ENCODE peak calls at places on chromosomes 6 and 20, in nine cellular contexts. One of them, this sample, is unnamed.
A peak's percentile ranks its signal among the peaks of the same experiment; 100 is the strongest.

GRCh38 chr6:44454198-44454597 is 66.7 kb downstream of the CDC5L start:
- DNase-seq in left ventricle myocardium inferior: no peak
- DNase-seq in DMS53: no peak
- DNase-seq in LoVo: no peak
- DNase-seq in pulmonary artery endothelial cell: no peak
- DNase-seq in NCI-H1694 treated with DMSO at 0.1 percent for 48 hours: no peak
- DNase-seq in left colon: no peak
- DNase-seq in stimulated activated CD4-positive, alpha-beta T cell treated with anti-CD3 and anti-CD28 coated beads, Interleukin-4, amount 100 ng/mL, for 24 hours: no peak
- DNase-seq in posterior cingulate gyrus: no peak
- DNase-seq in this sample: no peak

GRCh38 chr20:2402271-2402980 is 21.7 kb downstream of the TGM6 start:
- DNase-seq in left ventricle myocardium inferior: no peak
- DNase-seq in DMS53: peak; percentile 49
- DNase-seq in LoVo: peak; percentile 6
- DNase-seq in pulmonary artery endothelial cell: peak; percentile 24
- DNase-seq in NCI-H1694 treated with DMSO at 0.1 percent for 48 hours: no peak
- DNase-seq in left colon: no peak
- DNase-seq in stimulated activated CD4-positive, alpha-beta T cell treated with anti-CD3 and anti-CD28 coated beads, Interleukin-4, amount 100 ng/mL, for 24 hours: no peak
- DNase-seq in posterior cingulate gyrus: no peak
- DNase-seq in this sample: no peak

GRCh38 chr6:166958926-166959861 is 2.8 kb upstream of the RNASET2 start:
- DNase-seq in left ventricle myocardium inferior: no peak
- DNase-seq in DMS53: peak; percentile 7
- DNase-seq in LoVo: no peak
- DNase-seq in pulmonary artery endothelial cell: no peak
- DNase-seq in NCI-H1694 treated with DMSO at 0.1 percent for 48 hours: no peak
- DNase-seq in left colon: peak; percentile 58
- DNase-seq in stimulated activated CD4-positive, alpha-beta T cell treated with anti-CD3 and anti-CD28 coated beads, Interleukin-4, amount 100 ng/mL, for 24 hours: peak; percentile 54
- DNase-seq in posterior cingulate gyrus: no peak
- DNase-seq in this sample: peak; percentile 34

GRCh38 chr6:24323632-24324337 is 34.1 kb downstream of the DCDC2 start:
- DNase-seq in left ventricle myocardium inferior: no peak
- DNase-seq in DMS53: no peak
- DNase-seq in LoVo: no peak
- DNase-seq in pulmonary artery endothelial cell: no peak
- DNase-seq in NCI-H1694 treated with DMSO at 0.1 percent for 48 hours: no peak
- DNase-seq in left colon: no peak
- DNase-seq in stimulated activated CD4-positive, alpha-beta T cell treated with anti-CD3 and anti-CD28 coated beads, Interleukin-4, amount 100 ng/mL, for 24 hours: no peak
- DNase-seq in posterior cingulate gyrus: no peak
- DNase-seq in this sample: no peak

GRCh38 chr20:57106030-57106682 is 160.3 kb downstream of the BMP7 start:
- DNase-seq in left ventricle myocardium inferior: no peak
- DNase-seq in DMS53: no peak
- DNase-seq in LoVo: no peak
- DNase-seq in pulmonary artery endothelial cell: no peak
- DNase-seq in NCI-H1694 treated with DMSO at 0.1 percent for 48 hours: no peak
- DNase-seq in left colon: no peak
- DNase-seq in stimulated activated CD4-positive, alpha-beta T cell treated with anti-CD3 and anti-CD28 coated beads, Interleukin-4, amount 100 ng/mL, for 24 hours: no peak
- DNase-seq in posterior cingulate gyrus: no peak
- DNase-seq in this sample: no peak

GRCh38 chr20:17871861-17872260 is 96.7 kb downstream of the SNX5 start:
- DNase-seq in left ventricle myocardium inferior: no peak
- DNase-seq in DMS53: no peak
- DNase-seq in LoVo: no peak
- DNase-seq in pulmonary artery endothelial cell: no peak
- DNase-seq in NCI-H1694 treated with DMSO at 0.1 percent for 48 hours: no peak
- DNase-seq in left colon: no peak
- DNase-seq in stimulated activated CD4-positive, alpha-beta T cell treated with anti-CD3 and anti-CD28 coated beads, Interleukin-4, amount 100 ng/mL, for 24 hours: no peak
- DNase-seq in posterior cingulate gyrus: no peak
- DNase-seq in this sample: no peak

GRCh38 chr20:47719211-47719610 is 66.1 kb downstream of the SULF2 start:
- DNase-seq in left ventricle myocardium inferior: no peak
- DNase-seq in DMS53: no peak
- DNase-seq in LoVo: no peak
- DNase-seq in pulmonary artery endothelial cell: no peak
- DNase-seq in NCI-H1694 treated with DMSO at 0.1 percent for 48 hours: no peak
- DNase-seq in left colon: no peak
- DNase-seq in stimulated activated CD4-positive, alpha-beta T cell treated with anti-CD3 and anti-CD28 coated beads, Interleukin-4, amount 100 ng/mL, for 24 hours: no peak
- DNase-seq in posterior cingulate gyrus: no peak
- DNase-seq in this sample: no peak

GRCh38 chr20:22684072-22684762 is 99.8 kb upstream of the FOXA2 start:
- DNase-seq in left ventricle myocardium inferior: peak; percentile 48
- DNase-seq in DMS53: peak; percentile 85
- DNase-seq in LoVo: peak; percentile 69
- DNase-seq in pulmonary artery endothelial cell: peak; percentile 27
- DNase-seq in NCI-H1694 treated with DMSO at 0.1 percent for 48 hours: no peak
- DNase-seq in left colon: peak; percentile 41
- DNase-seq in stimulated activated CD4-positive, alpha-beta T cell treated with anti-CD3 and anti-CD28 coated beads, Interleukin-4, amount 100 ng/mL, for 24 hours: peak; percentile 8
- DNase-seq in posterior cingulate gyrus: peak; percentile 90
- DNase-seq in this sample: peak; percentile 67

GRCh38 chr6:996271-996852 is 303.4 kb upstream of the EXOC2 start:
- DNase-seq in left ventricle myocardium inferior: no peak
- DNase-seq in DMS53: no peak
- DNase-seq in LoVo: no peak
- DNase-seq in pulmonary artery endothelial cell: no peak
- DNase-seq in NCI-H1694 treated with DMSO at 0.1 percent for 48 hours: no peak
- DNase-seq in left colon: no peak
- DNase-seq in stimulated activated CD4-positive, alpha-beta T cell treated with anti-CD3 and anti-CD28 coated beads, Interleukin-4, amount 100 ng/mL, for 24 hours: no peak
- DNase-seq in posterior cingulate gyrus: no peak
- DNase-seq in this sample: no peak

GRCh38 chr6:51432481-51432880 is 613.8 kb downstream of the TFAP2B start:
- DNase-seq in left ventricle myocardium inferior: no peak
- DNase-seq in DMS53: no peak
- DNase-seq in LoVo: no peak
- DNase-seq in pulmonary artery endothelial cell: no peak
- DNase-seq in NCI-H1694 treated with DMSO at 0.1 percent for 48 hours: no peak
- DNase-seq in left colon: no peak
- DNase-seq in stimulated activated CD4-positive, alpha-beta T cell treated with anti-CD3 and anti-CD28 coated beads, Interleukin-4, amount 100 ng/mL, for 24 hours: no peak
- DNase-seq in posterior cingulate gyrus: no peak
- DNase-seq in this sample: no peak

GRCh38 chr6:136323431-136324112 is 33.9 kb upstream of the BCLAF1 start:
- DNase-seq in left ventricle myocardium inferior: no peak
- DNase-seq in DMS53: no peak
- DNase-seq in LoVo: no peak
- DNase-seq in pulmonary artery endothelial cell: no peak
- DNase-seq in NCI-H1694 treated with DMSO at 0.1 percent for 48 hours: no peak
- DNase-seq in left colon: no peak
- DNase-seq in stimulated activated CD4-positive, alpha-beta T cell treated with anti-CD3 and anti-CD28 coated beads, Interleukin-4, amount 100 ng/mL, for 24 hours: no peak
- DNase-seq in posterior cingulate gyrus: no peak
- DNase-seq in this sample: no peak

GRCh38 chr6:3610206-3610605 is 141.3 kb downstream of the PXDC1 start:
- DNase-seq in left ventricle myocardium inferior: no peak
- DNase-seq in DMS53: peak; percentile 23
- DNase-seq in LoVo: no peak
- DNase-seq in pulmonary artery endothelial cell: no peak
- DNase-seq in NCI-H1694 treated with DMSO at 0.1 percent for 48 hours: no peak
- DNase-seq in left colon: no peak
- DNase-seq in stimulated activated CD4-positive, alpha-beta T cell treated with anti-CD3 and anti-CD28 coated beads, Interleukin-4, amount 100 ng/mL, for 24 hours: no peak
- DNase-seq in posterior cingulate gyrus: no peak
- DNase-seq in this sample: no peak

GRCh38 chr6:105015482-105015881 is 58.6 kb downstream of the LIN28B start:
- DNase-seq in left ventricle myocardium inferior: no peak
- DNase-seq in DMS53: peak; percentile 3
- DNase-seq in LoVo: no peak
- DNase-seq in pulmonary artery endothelial cell: no peak
- DNase-seq in NCI-H1694 treated with DMSO at 0.1 percent for 48 hours: no peak
- DNase-seq in left colon: no peak
- DNase-seq in stimulated activated CD4-positive, alpha-beta T cell treated with anti-CD3 and anti-CD28 coated beads, Interleukin-4, amount 100 ng/mL, for 24 hours: no peak
- DNase-seq in posterior cingulate gyrus: no peak
- DNase-seq in this sample: no peak

GRCh38 chr6:26175428-26176181 is 88.4 kb downstream of the HFE start:
- DNase-seq in left ventricle myocardium inferior: no peak
- DNase-seq in DMS53: peak; percentile 65
- DNase-seq in LoVo: peak; percentile 65
- DNase-seq in pulmonary artery endothelial cell: peak; percentile 53
- DNase-seq in NCI-H1694 treated with DMSO at 0.1 percent for 48 hours: peak; percentile 31
- DNase-seq in left colon: no peak
- DNase-seq in stimulated activated CD4-positive, alpha-beta T cell treated with anti-CD3 and anti-CD28 coated beads, Interleukin-4, amount 100 ng/mL, for 24 hours: peak; percentile 61
- DNase-seq in posterior cingulate gyrus: no peak
- DNase-seq in this sample: peak; percentile 49

GRCh38 chr6:54085047-54085446 is 26.2 kb upstream of the MLIP start:
- DNase-seq in left ventricle myocardium inferior: no peak
- DNase-seq in DMS53: no peak
- DNase-seq in LoVo: no peak
- DNase-seq in pulmonary artery endothelial cell: no peak
- DNase-seq in NCI-H1694 treated with DMSO at 0.1 percent for 48 hours: no peak
- DNase-seq in left colon: no peak
- DNase-seq in stimulated activated CD4-positive, alpha-beta T cell treated with anti-CD3 and anti-CD28 coated beads, Interleukin-4, amount 100 ng/mL, for 24 hours: no peak
- DNase-seq in posterior cingulate gyrus: no peak
- DNase-seq in this sample: no peak

GRCh38 chr6:137871299-137871698 is 4.2 kb downstream of the TNFAIP3 start:
- DNase-seq in left ventricle myocardium inferior: no peak
- DNase-seq in DMS53: no peak
- DNase-seq in LoVo: no peak
- DNase-seq in pulmonary artery endothelial cell: no peak
- DNase-seq in NCI-H1694 treated with DMSO at 0.1 percent for 48 hours: no peak
- DNase-seq in left colon: no peak
- DNase-seq in stimulated activated CD4-positive, alpha-beta T cell treated with anti-CD3 and anti-CD28 coated beads, Interleukin-4, amount 100 ng/mL, for 24 hours: no peak
- DNase-seq in posterior cingulate gyrus: no peak
- DNase-seq in this sample: no peak

GRCh38 chr6:110255356-110255755 is 75.1 kb downstream of the CDC40 start:
- DNase-seq in left ventricle myocardium inferior: no peak
- DNase-seq in DMS53: no peak
- DNase-seq in LoVo: peak; percentile 28
- DNase-seq in pulmonary artery endothelial cell: no peak
- DNase-seq in NCI-H1694 treated with DMSO at 0.1 percent for 48 hours: no peak
- DNase-seq in left colon: no peak
- DNase-seq in stimulated activated CD4-positive, alpha-beta T cell treated with anti-CD3 and anti-CD28 coated beads, Interleukin-4, amount 100 ng/mL, for 24 hours: no peak
- DNase-seq in posterior cingulate gyrus: no peak
- DNase-seq in this sample: peak; percentile 22

GRCh38 chr20:48965189-48965910 is 43.8 kb downstream of the ARFGEF2 start:
- DNase-seq in left ventricle myocardium inferior: no peak
- DNase-seq in DMS53: no peak
- DNase-seq in LoVo: no peak
- DNase-seq in pulmonary artery endothelial cell: no peak
- DNase-seq in NCI-H1694 treated with DMSO at 0.1 percent for 48 hours: no peak
- DNase-seq in left colon: no peak
- DNase-seq in stimulated activated CD4-positive, alpha-beta T cell treated with anti-CD3 and anti-CD28 coated beads, Interleukin-4, amount 100 ng/mL, for 24 hours: no peak
- DNase-seq in posterior cingulate gyrus: no peak
- DNase-seq in this sample: no peak

GRCh38 chr20:44137210-44137781 is 49.7 kb downstream of the JPH2 start:
- DNase-seq in left ventricle myocardium inferior: peak; percentile 72
- DNase-seq in DMS53: no peak
- DNase-seq in LoVo: peak; percentile 40
- DNase-seq in pulmonary artery endothelial cell: no peak
- DNase-seq in NCI-H1694 treated with DMSO at 0.1 percent for 48 hours: no peak
- DNase-seq in left colon: peak; percentile 73
- DNase-seq in stimulated activated CD4-positive, alpha-beta T cell treated with anti-CD3 and anti-CD28 coated beads, Interleukin-4, amount 100 ng/mL, for 24 hours: no peak
- DNase-seq in posterior cingulate gyrus: no peak
- DNase-seq in this sample: no peak

GRCh38 chr6:36840471-36841461 is 1.5 kb upstream of the CPNE5 start:
- DNase-seq in left ventricle myocardium inferior: peak; percentile 57
- DNase-seq in DMS53: peak; percentile 17
- DNase-seq in LoVo: no peak
- DNase-seq in pulmonary artery endothelial cell: no peak
- DNase-seq in NCI-H1694 treated with DMSO at 0.1 percent for 48 hours: no peak
- DNase-seq in left colon: no peak
- DNase-seq in stimulated activated CD4-positive, alpha-beta T cell treated with anti-CD3 and anti-CD28 coated beads, Interleukin-4, amount 100 ng/mL, for 24 hours: peak; percentile 29
- DNase-seq in posterior cingulate gyrus: peak; percentile 91
- DNase-seq in this sample: no peak

GRCh38 chr6:37717836-37718251 is 20.2 kb upstream of the MDGA1 start:
- DNase-seq in left ventricle myocardium inferior: no peak
- DNase-seq in DMS53: no peak
- DNase-seq in LoVo: no peak
- DNase-seq in pulmonary artery endothelial cell: no peak
- DNase-seq in NCI-H1694 treated with DMSO at 0.1 percent for 48 hours: no peak
- DNase-seq in left colon: no peak
- DNase-seq in stimulated activated CD4-positive, alpha-beta T cell treated with anti-CD3 and anti-CD28 coated beads, Interleukin-4, amount 100 ng/mL, for 24 hours: no peak
- DNase-seq in posterior cingulate gyrus: no peak
- DNase-seq in this sample: no peak

GRCh38 chr6:159151266-159151855 is 17.8 kb upstream of the FNDC1 start:
- DNase-seq in left ventricle myocardium inferior: peak; percentile 28
- DNase-seq in DMS53: peak; percentile 53
- DNase-seq in LoVo: peak; percentile 41
- DNase-seq in pulmonary artery endothelial cell: no peak
- DNase-seq in NCI-H1694 treated with DMSO at 0.1 percent for 48 hours: peak; percentile 14
- DNase-seq in left colon: no peak
- DNase-seq in stimulated activated CD4-positive, alpha-beta T cell treated with anti-CD3 and anti-CD28 coated beads, Interleukin-4, amount 100 ng/mL, for 24 hours: peak; percentile 50
- DNase-seq in posterior cingulate gyrus: no peak
- DNase-seq in this sample: no peak

GRCh38 chr20:63377256-63378114 is 16.3 kb upstream of the CHRNA4 start:
- DNase-seq in left ventricle myocardium inferior: no peak
- DNase-seq in DMS53: peak; percentile 20
- DNase-seq in LoVo: no peak
- DNase-seq in pulmonary artery endothelial cell: no peak
- DNase-seq in NCI-H1694 treated with DMSO at 0.1 percent for 48 hours: peak; percentile 67
- DNase-seq in left colon: no peak
- DNase-seq in stimulated activated CD4-positive, alpha-beta T cell treated with anti-CD3 and anti-CD28 coated beads, Interleukin-4, amount 100 ng/mL, for 24 hours: no peak
- DNase-seq in posterior cingulate gyrus: peak; percentile 75
- DNase-seq in this sample: no peak

GRCh38 chr6:29685718-29686326 is 4.9 kb upstream of the ZFP57 start:
- DNase-seq in left ventricle myocardium inferior: peak; percentile 37
- DNase-seq in DMS53: peak; percentile 50
- DNase-seq in LoVo: no peak
- DNase-seq in pulmonary artery endothelial cell: no peak
- DNase-seq in NCI-H1694 treated with DMSO at 0.1 percent for 48 hours: no peak
- DNase-seq in left colon: no peak
- DNase-seq in stimulated activated CD4-positive, alpha-beta T cell treated with anti-CD3 and anti-CD28 coated beads, Interleukin-4, amount 100 ng/mL, for 24 hours: no peak
- DNase-seq in posterior cingulate gyrus: no peak
- DNase-seq in this sample: no peak

GRCh38 chr20:21719592-21720214 is 14.2 kb downstream of the PAX1 start:
- DNase-seq in left ventricle myocardium inferior: no peak
- DNase-seq in DMS53: peak; percentile 76
- DNase-seq in LoVo: peak; percentile 56
- DNase-seq in pulmonary artery endothelial cell: peak; percentile 8
- DNase-seq in NCI-H1694 treated with DMSO at 0.1 percent for 48 hours: peak; percentile 17
- DNase-seq in left colon: no peak
- DNase-seq in stimulated activated CD4-positive, alpha-beta T cell treated with anti-CD3 and anti-CD28 coated beads, Interleukin-4, amount 100 ng/mL, for 24 hours: peak; percentile 40
- DNase-seq in posterior cingulate gyrus: no peak
- DNase-seq in this sample: no peak

This sample was measured in GDM1.